ENCODE peak calls at places on chromosomes 5 and 9, in four cellular contexts. N, A, L and E are unnamed samples.

GRCh38 chr5:126354012-126354856 is 69.0 kb upstream of the GRAMD2B start:
- DNase-seq in N (no peak), A (peak), L (peak), E (peak)

GRCh38 chr5:100890514-100891008 is 12.5 kb downstream of the ST8SIA4 start:
- DNase-seq in N (no peak), A (peak), L (peak), E (no peak)

GRCh38 chr9:13089721-13090120 is 189.8 kb downstream of the MPDZ start:
- DNase-seq in N (no peak), A (no peak), L (no peak), E (no peak)

GRCh38 chr9:99752710-99753109 is 69.0 kb upstream of the NR4A3 start:
- DNase-seq in N (no peak), A (peak), L (no peak), E (peak)

GRCh38 chr5:75512383-75513074 is 838 bp downstream of the POLK start:
- DNase-seq in N (peak), A (peak), L (no peak), E (no peak)

GRCh38 chr5:131260895-131261294 is 3.0 kb upstream of the CDC42SE2 start:
- DNase-seq in N (no peak), A (no peak), L (no peak), E (no peak)

GRCh38 chr5:59055745-59056448 is 473.0 kb downstream of the RAB3C start:
- DNase-seq in N (no peak), A (no peak), L (peak), E (peak)

GRCh38 chr9:27182421-27182820 is 73.4 kb downstream of the TEK start:
- DNase-seq in N (no peak), A (no peak), L (no peak), E (no peak)

GRCh38 chr9:104110509-104110908 is 16.4 kb downstream of the SMC2 start:
- DNase-seq in N (no peak), A (no peak), L (no peak), E (no peak)

GRCh38 chr5:95664204-95664786 is 17.7 kb downstream of the RFESD start:
- DNase-seq in N (no peak), A (peak), L (no peak), E (peak)

GRCh38 chr5:82105457-82105856 is 133.6 kb downstream of the ATG10 start:
- DNase-seq in N (no peak), A (peak), L (no peak), E (peak)

GRCh38 chr9:3875371-3876132 is 349.8 kb upstream of the RFX3 start:
- DNase-seq in N (no peak), A (peak), L (peak), E (peak)

GRCh38 chr5:135033026-135033861 is 784 bp downstream of the PITX1 start:
- DNase-seq in N (no peak), A (peak), L (peak), E (peak)

GRCh38 chr9:93122721-93123221 is 11.3 kb downstream of the NINJ1 start:
- DNase-seq in N (peak), A (no peak), L (no peak), E (no peak)

GRCh38 chr9:123717581-123717980 is 212.3 kb downstream of the DENND1A start:
- DNase-seq in N (no peak), A (no peak), L (no peak), E (no peak)

GRCh38 chr5:10434392-10434791 is 7.3 kb upstream of the ROPN1L start:
- DNase-seq in N (no peak), A (no peak), L (no peak), E (no peak)

GRCh38 chr5:173394701-173395100 is 66.5 kb upstream of the STC2 start:
- DNase-seq in N (no peak), A (peak), L (no peak), E (no peak)

GRCh38 chr5:41120600-41120999 is 49.5 kb upstream of the MROH2B start:
- DNase-seq in N (no peak), A (no peak), L (no peak), E (no peak)

GRCh38 chr5:107402881-107403280 is 267.9 kb downstream of the EFNA5 start:
- DNase-seq in N (no peak), A (no peak), L (no peak), E (no peak)

GRCh38 chr5:39167141-39167972 is 52.0 kb downstream of the FYB1 start:
- DNase-seq in N (no peak), A (peak), L (peak), E (no peak)

GRCh38 chr5:16855475-16855874 is 80.6 kb downstream of the MYO10 start:
- DNase-seq in N (no peak), A (peak), L (no peak), E (no peak)

GRCh38 chr5:1312993-1313833 is 18.3 kb upstream of the TERT start:
- DNase-seq in N (no peak), A (no peak), L (no peak), E (peak)

GRCh38 chr5:115594343-115595047 is 7.8 kb downstream of the TICAM2 start:
- DNase-seq in N (no peak), A (peak), L (no peak), E (no peak)

GRCh38 chr5:73233461-73234151 is 60.6 kb downstream of the TMEM174 start:
- DNase-seq in N (peak), A (no peak), L (no peak), E (no peak)

GRCh38 chr5:154479160-154479943 is 1.3 kb upstream of the HAND1 start:
- DNase-seq in N (peak), A (no peak), L (no peak), E (no peak)

GRCh38 chr5:167916706-167917105 is 374.7 kb upstream of the WWC1 start:
- DNase-seq in N (peak), A (peak), L (no peak), E (peak)

GRCh38 chr9:3215658-3216057 is 310.1 kb downstream of the RFX3 start:
- DNase-seq in N (no peak), A (no peak), L (no peak), E (no peak)

GRCh38 chr5:16934669-16935068 is 1.4 kb downstream of the MYO10 start:
- DNase-seq in N (no peak), A (peak), L (no peak), E (peak)

GRCh38 chr9:98773721-98774120 is 22.6 kb downstream of the ANKS6 start:
- DNase-seq in N (no peak), A (no peak), L (no peak), E (no peak)

GRCh38 chr9:74379718-74380117 is 117.4 kb upstream of the RORB start:
- DNase-seq in N (no peak), A (no peak), L (peak), E (peak)

GRCh38 chr5:180636403-180637075 is 12.9 kb downstream of the FLT4 start:
- DNase-seq in N (no peak), A (peak), L (no peak), E (no peak)

GRCh38 chr9:97479496-97480159 is 21.8 kb upstream of the TMOD1 start:
- DNase-seq in N (peak), A (no peak), L (no peak), E (no peak)

GRCh38 chr9:112380771-112381181 is 868 bp downstream of the HSDL2 start:
- DNase-seq in N (no peak), A (peak), L (peak), E (peak)

GRCh38 chr5:157596449-157596848 is 20.9 kb upstream of the ADAM19 start:
- DNase-seq in N (no peak), A (peak), L (no peak), E (no peak)

GRCh38 chr5:53076014-53076413 is 33.5 kb downstream of the MOCS2 start:
- DNase-seq in N (no peak), A (peak), L (no peak), E (no peak)

GRCh38 chr9:96399335-96399633 is 15.8 kb upstream of the SLC35D2 start:
- DNase-seq in N (no peak), A (no peak), L (no peak), E (no peak)
- H3K27ac ChIP-seq in N (no peak), A (no peak), L (peak), E (no peak)

DNA sequence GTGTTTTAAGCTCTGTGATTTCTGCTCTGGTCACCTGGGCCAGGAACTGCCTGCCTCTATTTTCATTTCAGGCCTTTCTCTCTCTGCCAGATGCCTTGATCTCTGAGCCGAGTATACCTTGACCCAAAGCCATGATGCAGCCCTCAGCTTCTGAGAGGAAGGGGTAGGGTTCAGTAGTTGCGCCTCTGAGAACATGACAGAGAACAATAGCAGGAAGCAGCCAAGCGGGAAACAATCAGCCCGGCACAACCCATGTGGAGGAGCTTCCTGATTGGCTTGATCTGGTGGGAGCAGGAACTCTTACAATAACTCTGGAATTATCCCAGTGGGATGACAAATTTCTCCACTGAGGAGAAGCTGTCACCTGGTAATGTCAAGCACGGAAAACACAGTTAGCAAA is 127.4 kb downstream of the PALM2AKAP2 start:
- DNase-seq in N (peak), A (no peak), L (no peak), E (no peak)
- H3K27ac ChIP-seq in N (peak), A (no peak), L (no peak), E (no peak)

DNA sequence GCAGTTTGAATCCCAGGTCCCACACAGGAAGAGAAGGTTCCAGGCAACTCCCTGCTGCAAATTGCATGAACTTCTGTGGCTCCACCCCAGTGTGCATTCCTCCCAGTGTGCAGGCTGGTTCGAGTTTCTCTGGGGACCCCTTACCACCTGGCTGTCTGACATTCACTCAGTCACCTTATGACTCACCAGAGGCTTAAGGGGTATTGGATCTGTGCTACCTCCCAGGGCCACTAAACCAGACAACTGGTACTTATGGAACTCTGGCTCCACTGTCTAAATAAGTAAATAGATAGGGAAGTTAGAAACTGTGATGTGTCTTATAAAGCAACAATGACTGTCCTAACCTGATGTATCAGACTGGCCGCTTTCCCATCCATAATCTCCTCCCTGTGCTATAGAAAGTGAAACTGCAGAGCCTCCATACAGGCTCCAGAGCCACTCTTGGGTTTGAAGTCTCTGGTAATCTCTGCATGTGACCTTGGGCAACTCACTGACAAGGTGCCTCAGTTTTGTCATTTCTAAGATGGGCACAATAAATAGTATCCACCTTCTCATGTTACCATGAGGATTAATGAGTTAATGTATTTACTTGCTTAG is 720.6 kb downstream of the SEMA5A start:
- DNase-seq in N (no peak), A (peak), L (no peak), E (no peak)
- H3K27ac ChIP-seq in N (no peak), A (no peak), L (peak), E (no peak)

DNA sequence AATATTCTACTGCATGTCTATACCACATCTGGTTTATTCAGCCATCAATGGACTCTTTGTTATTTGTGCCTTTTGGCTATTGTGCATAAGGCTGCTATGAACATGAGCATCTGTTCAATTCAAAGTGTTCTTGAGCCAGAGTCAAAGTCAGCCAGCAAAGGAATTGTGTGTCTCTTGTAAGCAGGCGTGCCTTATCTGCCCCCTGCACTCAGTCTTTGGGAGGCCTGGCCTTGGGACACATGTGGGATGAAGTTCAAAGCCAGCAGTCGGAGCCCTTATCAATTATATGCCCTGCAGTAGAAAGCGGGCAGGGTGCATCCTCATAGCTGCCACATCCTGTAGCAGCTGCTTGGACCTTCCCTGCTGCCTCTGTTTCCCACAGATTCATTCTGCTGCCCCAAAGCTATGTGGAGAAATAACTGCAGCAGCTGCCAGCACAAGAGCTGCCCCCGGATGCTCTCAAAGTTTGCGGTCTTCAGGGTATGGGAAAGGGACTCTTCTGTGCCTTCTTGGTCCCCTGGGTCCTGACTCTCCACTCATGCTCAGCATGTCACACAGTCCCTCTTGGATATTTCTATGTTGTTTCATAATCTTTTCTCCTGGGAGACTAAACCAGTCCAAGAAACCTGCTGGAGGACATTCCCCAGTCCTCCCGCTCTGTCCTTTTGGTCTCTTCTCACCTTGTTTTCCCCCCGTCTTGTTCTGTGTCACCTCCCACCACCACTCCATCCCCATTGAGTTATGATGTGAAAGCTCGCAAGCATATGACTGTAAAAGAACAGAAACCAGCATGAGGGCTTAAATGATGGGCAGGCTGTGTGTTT is 35.9 kb downstream of the STOM start:
- DNase-seq in N (peak), A (no peak), L (no peak), E (no peak)
- H3K27ac ChIP-seq in N (peak), A (no peak), L (no peak), E (no peak)

GRCh38 chr9:117403848-117404247 is 11.0 kb downstream of the ASTN2 start:
- DNase-seq in N (no peak), A (no peak), L (no peak), E (no peak)
- H3K27ac ChIP-seq in N (no peak), A (no peak), L (no peak), E (no peak)